ENCODE peak calls at places on chromosomes 4 and X, in four cellular contexts. Y, Q, D and V are unnamed samples.
A peak's percentile ranks its signal among the peaks of the same experiment; 100 is the strongest.

GRCh38 chr4:157459789-157460188 is 239.3 kb downstream of the GRIA2 start:
- DNase-seq in Y (no peak), Q (no peak), D (no peak), V (no peak)

GRCh38 chrX:106457802-106458201 is 154.0 kb upstream of the RADX start:
- DNase-seq in Y (no peak), Q (no peak), D (no peak), V (no peak)

GRCh38 chr4:10054571-10055041 is 33.3 kb upstream of the SLC2A9 start:
- DNase-seq in Y (no peak), Q (peak; percentile 47), D (no peak), V (no peak)

GRCh38 chr4:3707423-3708102 is 58.6 kb upstream of the ADRA2C start:
- DNase-seq in Y (no peak), Q (no peak), D (no peak), V (no peak)

GRCh38 chr4:1029536-1029935 is 18.1 kb downstream of the FGFRL1 start:
- DNase-seq in Y (no peak), Q (no peak), D (no peak), V (no peak)

GRCh38 chr4:153950100-153950979 is 161.5 kb upstream of the SFRP2 start:
- DNase-seq in Y (no peak), Q (no peak), D (no peak), V (no peak)

GRCh38 chr4:141657550-141657949 is 21.2 kb downstream of the IL15 start:
- DNase-seq in Y (no peak), Q (peak; percentile 2), D (no peak), V (no peak)

GRCh38 chrX:56802428-56802827 is 73.4 kb downstream of the NBDY start:
- DNase-seq in Y (no peak), Q (no peak), D (no peak), V (no peak)

GRCh38 chr4:102560743-102561341 is 59.7 kb downstream of the NFKB1 start:
- DNase-seq in Y (no peak), Q (no peak), D (no peak), V (no peak)

GRCh38 chrX:9899640-9900075 is 67.5 kb upstream of the CLDN34 start:
- DNase-seq in Y (peak; percentile 16), Q (no peak), D (no peak), V (no peak)

GRCh38 chr4:185899833-185900232 is 87.8 kb upstream of the SORBS2 start:
- DNase-seq in Y (no peak), Q (no peak), D (no peak), V (no peak)

GRCh38 chr4:8580321-8581093 is at the start of gene GPR78:
- DNase-seq in Y (no peak), Q (peak; percentile 16), D (no peak), V (no peak)

GRCh38 chr4:5084911-5085475 is 33.7 kb downstream of the STK32B start:
- DNase-seq in Y (no peak), Q (no peak), D (no peak), V (no peak)

GRCh38 chr4:140469806-140470733 is 28.0 kb downstream of the MGAT4D start:
- DNase-seq in Y (no peak), Q (no peak), D (no peak), V (no peak)

GRCh38 chrX:41273638-41274037 is 60.3 kb upstream of the DDX3X start:
- DNase-seq in Y (no peak), Q (no peak), D (no peak), V (no peak)

GRCh38 chr4:55347610-55348228 is 1.7 kb downstream of the SRD5A3 start:
- DNase-seq in Y (no peak), Q (no peak), D (peak; percentile 63), V (no peak)

GRCh38 chrX:8868906-8869305 is 67.7 kb upstream of the FAM9A start:
- DNase-seq in Y (peak; percentile 12), Q (no peak), D (peak; percentile 44), V (no peak)

GRCh38 chr4:28350485-28350884 is 1489.8 kb downstream of the STIM2 start:
- DNase-seq in Y (no peak), Q (no peak), D (no peak), V (no peak)